ENCODE peak calls at places on chromosomes 1 and 21, in seven cellular contexts. C is M059J; Z is A549; H is amniotic stem cell; K is posterior cingulate gyrus; B is central memory CD8-positive, alpha-beta T cell; Q is hypothalamus. Y is an unnamed sample.

GRCh38 chr21:28337319-28337718 is 655.4 kb downstream of the LTN1 start:
- DNase-seq in C (peak; percentile 65), Z (peak; percentile 11), H (peak; percentile 58), K (no peak), B (no peak), Q (no peak), Y (peak; percentile 80)

GRCh38 chr1:32464716-32465540 is at the start of gene ZBTB8B:
- DNase-seq in C (peak; percentile 89), Z (peak; percentile 51), H (no peak), K (peak; percentile 93), B (no peak), Q (peak; percentile 86), Y (peak; percentile 56)

GRCh38 chr1:16061255-16061654 is 12.2 kb downstream of the FAM131C start:
- DNase-seq in C (no peak), Z (no peak), H (no peak), K (no peak), B (no peak), Q (no peak), Y (no peak)

GRCh38 chr1:108747128-108747827 is 804 bp downstream of the STXBP3 start:
- DNase-seq in C (peak; percentile 89), Z (peak; percentile 88), H (peak; percentile 91), K (peak; percentile 71), B (no peak), Q (peak; percentile 47), Y (peak; percentile 72)

GRCh38 chr1:24596401-24596880 is 40.6 kb downstream of the NCMAP start:
- DNase-seq in C (peak; percentile 14), Z (no peak), H (no peak), K (no peak), B (no peak), Q (no peak), Y (no peak)

GRCh38 chr1:238399558-238399957 is 508.8 kb upstream of the ZP4 start:
- DNase-seq in C (no peak), Z (no peak), H (no peak), K (no peak), B (no peak), Q (no peak), Y (no peak)

GRCh38 chr1:229689273-229689672 is 63.2 kb downstream of the URB2 start:
- DNase-seq in C (no peak), Z (no peak), H (no peak), K (no peak), B (no peak), Q (no peak), Y (no peak)

GRCh38 chr1:112557385-112557784 is 48.6 kb downstream of the WNT2B start:
- DNase-seq in C (peak; percentile 12), Z (peak; percentile 5), H (no peak), K (no peak), B (no peak), Q (no peak), Y (no peak)

GRCh38 chr1:116359060-116359830 is 13.8 kb upstream of the ATP1A1 start:
- DNase-seq in C (peak; percentile 77), Z (no peak), H (no peak), K (no peak), B (no peak), Q (no peak), Y (peak; percentile 50)

GRCh38 chr1:162310337-162310736 is 66.3 kb downstream of the SPATA46 start:
- DNase-seq in C (peak; percentile 74), Z (no peak), H (no peak), K (no peak), B (no peak), Q (no peak), Y (peak; percentile 96)

GRCh38 chr1:226121587-226122400 is 59.3 kb downstream of the H3-3A start:
- DNase-seq in C (peak; percentile 44), Z (peak; percentile 67), H (no peak), K (peak; percentile 52), B (peak; percentile 62), Q (peak; percentile 48), Y (no peak)

GRCh38 chr1:7948950-7949349 is 8.3 kb upstream of the TNFRSF9 start:
- DNase-seq in C (peak; percentile 93), Z (no peak), H (no peak), K (no peak), B (peak; percentile 42), Q (no peak), Y (peak; percentile 95)

GRCh38 chr1:231170875-231171274 is 9.0 kb downstream of the TRIM67 start:
- DNase-seq in C (no peak), Z (peak; percentile 33), H (no peak), K (no peak), B (no peak), Q (no peak), Y (no peak)

GRCh38 chr1:23282967-23283366 is 61.1 kb downstream of the HNRNPR start:
- DNase-seq in C (peak; percentile 83), Z (peak; percentile 34), H (peak; percentile 53), K (no peak), B (no peak), Q (no peak), Y (peak; percentile 89)

GRCh38 chr1:31788825-31789256 is 24.7 kb upstream of the ADGRB2 start:
- DNase-seq in C (peak; percentile 75), Z (peak; percentile 68), H (peak; percentile 78), K (no peak), B (no peak), Q (no peak), Y (peak; percentile 45)

GRCh38 chr1:18239671-18240070 is 132.1 kb downstream of the IGSF21 start:
- DNase-seq in C (peak; percentile 10), Z (no peak), H (no peak), K (no peak), B (no peak), Q (no peak), Y (no peak)

GRCh38 chr1:173084292-173084691 is 33.6 kb upstream of the TNFSF18 start:
- DNase-seq in C (no peak), Z (no peak), H (no peak), K (no peak), B (no peak), Q (no peak), Y (no peak)

GRCh38 chr1:201949491-201949890 is 3.1 kb upstream of the LMOD1 start:
- DNase-seq in C (no peak), Z (no peak), H (no peak), K (no peak), B (no peak), Q (no peak), Y (no peak)